ENCODE peak calls at places on chromosomes 1 and 21, in eight cellular contexts. V is fibroblast of mammary gland; B is activated CD4-positive, alpha-beta T cell treated with anti-CD3 and anti-CD28 coated beads, Interleukin-2, amount 10 ng/mL, durations not matched to agents 7 days and 5 days; C is breast epithelium; H is nucleus accumbens; E is stimulated activated CD4-positive, alpha-beta T cell treated with anti-CD3 and anti-CD28 coated beads, Interleukin-15, amount 100 ng/mL, for 24 hours; D is astrocyte of the spinal cord; R is cardiac muscle cell. Z is an unnamed sample.

GRCh38 chr1:94590203-94591137 is 48.9 kb upstream of the F3 start:
- DNase-seq in E (no peak), B (no peak), C (peak; percentile 48), D (no peak), V (peak; percentile 51), R (no peak), H (no peak), Z (no peak)

GRCh38 chr1:6329392-6329791 is 64.2 kb downstream of the ACOT7 start:
- DNase-seq in V (peak; percentile 24), D (peak; percentile 29), H (peak; percentile 45), C (no peak), E (no peak), R (peak; percentile 56), B (no peak), Z (no peak)

GRCh38 chr1:185244015-185244747 is 72.9 kb downstream of the IVNS1ABP start:
- DNase-seq in B (no peak), C (no peak), E (peak; percentile 71), D (peak; percentile 84), V (peak; percentile 89), H (no peak), R (peak; percentile 54), Z (no peak)

GRCh38 chr21:32360401-32360981 is 32.3 kb downstream of the URB1 start:
- DNase-seq in E (no peak), B (no peak), H (no peak), R (no peak), V (no peak), D (no peak), C (no peak), Z (no peak)

GRCh38 chr1:164240081-164240480 is 318.9 kb upstream of the PBX1 start:
- DNase-seq in E (no peak), D (no peak), R (peak; percentile 9), B (no peak), C (no peak), V (no peak), H (no peak), Z (no peak)

GRCh38 chr1:24022611-24023359 is 42.7 kb upstream of the SRSF10 start:
- DNase-seq in R (peak; percentile 69), H (no peak), C (no peak), E (no peak), D (peak; percentile 91), B (no peak), V (peak; percentile 86), Z (no peak)

GRCh38 chr1:234720709-234721436 is 110.9 kb upstream of the IRF2BP2 start:
- DNase-seq in D (no peak), R (no peak), B (no peak), C (no peak), V (peak; percentile 49), E (no peak), H (no peak), Z (no peak)

GRCh38 chr21:46368533-46369285 is 44.8 kb downstream of the PCNT start:
- DNase-seq in R (no peak), C (no peak), D (no peak), B (peak; percentile 59), H (no peak), V (no peak), E (peak; percentile 37), Z (peak; percentile 16)

GRCh38 chr21:43779660-43780059 is 3.6 kb upstream of the CSTB start:
- DNase-seq in V (no peak), D (no peak), H (no peak), C (no peak), B (no peak), R (no peak), E (no peak), Z (no peak)

GRCh38 chr1:63322944-63323865 is 838 bp downstream of the FOXD3 start:
- DNase-seq in R (no peak), D (no peak), H (no peak), B (peak; percentile 43), C (no peak), V (peak; percentile 14), E (peak; percentile 59), Z (peak; percentile 65)

GRCh38 chr1:16109571-16109970 is 36.1 kb upstream of the FAM131C start:
- DNase-seq in V (no peak), E (no peak), D (no peak), C (no peak), H (no peak), B (no peak), R (no peak), Z (no peak)

GRCh38 chr1:70462611-70463010 is 51.5 kb downstream of the CTH start:
- DNase-seq in D (no peak), B (no peak), C (no peak), R (no peak), E (no peak), H (no peak), V (no peak), Z (no peak)

GRCh38 chr1:34980715-34981114 is 4.4 kb downstream of the TMEM35B start:
- DNase-seq in D (no peak), V (no peak), E (no peak), H (no peak), B (no peak), R (no peak), C (no peak), Z (no peak)

GRCh38 chr1:204927673-204928641 is 57.3 kb downstream of the NFASC start:
- DNase-seq in C (no peak), E (no peak), H (no peak), R (no peak), V (no peak), B (no peak), D (no peak), Z (no peak)

Z was measured in memory B cell.